ENCODE peak calls at places on chromosomes 11 and 22, in nine cellular contexts. P, D, N, L, B, X, C, V and A are unnamed samples.

GRCh38 chr11:12174145-12175143 is 64.1 kb downstream of the MICAL2 start:
- DNase-seq in P (peak; percentile 81), D (no peak), N (peak; percentile 69), L (peak; percentile 52), B (no peak), X (peak; percentile 71), C (no peak), V (no peak), A (peak; percentile 77)

GRCh38 chr11:1052133-1053011 is 15.9 kb upstream of the MUC6 start:
- DNase-seq in P (no peak), D (no peak), N (no peak), L (no peak), B (peak; percentile 3), X (no peak), C (no peak), V (no peak), A (no peak)

GRCh38 chr11:123187670-123188507 is 7.2 kb downstream of the CLMP start:
- DNase-seq in P (no peak), D (no peak), N (peak; percentile 78), L (no peak), B (no peak), X (peak; percentile 70), C (no peak), V (no peak), A (peak; percentile 23)

GRCh38 chr11:640021-640706 is 3.1 kb downstream of the DRD4 start:
- DNase-seq in P (no peak), D (no peak), N (no peak), L (no peak), B (no peak), X (no peak), C (no peak), V (no peak), A (no peak)

GRCh38 chr11:13118194-13118593 is 109.1 kb downstream of the RASSF10 start:
- DNase-seq in P (no peak), D (no peak), N (peak; percentile 87), L (peak; percentile 95), B (no peak), X (peak; percentile 95), C (peak; percentile 76), V (no peak), A (peak; percentile 99)

GRCh38 chr11:66326261-66327111 is 9.6 kb upstream of the CD248 start:
- DNase-seq in P (no peak), D (no peak), N (peak; percentile 61), L (peak; percentile 77), B (peak; percentile 63), X (peak; percentile 37), C (no peak), V (no peak), A (peak; percentile 54)

GRCh38 chr11:9802291-9802861 is 138.5 kb downstream of the SWAP70 start:
- DNase-seq in P (no peak), D (no peak), N (peak; percentile 93), L (peak; percentile 99), B (no peak), X (peak; percentile 83), C (no peak), V (no peak), A (peak; percentile 90)

GRCh38 chr11:78202733-78203167 is 14.0 kb downstream of the USP35 start:
- DNase-seq in P (peak; percentile 22), D (no peak), N (no peak), L (no peak), B (no peak), X (no peak), C (no peak), V (no peak), A (no peak)

GRCh38 chr11:36264601-36265344 is 24.5 kb downstream of the COMMD9 start:
- DNase-seq in P (no peak), D (no peak), N (no peak), L (no peak), B (no peak), X (no peak), C (no peak), V (no peak), A (no peak)

GRCh38 chr11:36264011-36264410 is 25.2 kb downstream of the COMMD9 start:
- DNase-seq in P (no peak), D (no peak), N (no peak), L (no peak), B (no peak), X (no peak), C (no peak), V (no peak), A (no peak)

GRCh38 chr11:36257351-36257750 is 31.9 kb downstream of the COMMD9 start:
- DNase-seq in P (no peak), D (no peak), N (peak; percentile 13), L (no peak), B (no peak), X (no peak), C (no peak), V (no peak), A (peak; percentile 7)

GRCh38 chr11:36258730-36259360 is 30.4 kb downstream of the COMMD9 start:
- DNase-seq in P (peak; percentile 35), D (peak; percentile 58), N (peak; percentile 78), L (peak; percentile 81), B (peak; percentile 64), X (peak; percentile 68), C (peak; percentile 68), V (peak; percentile 76), A (peak; percentile 72)

DNA sequence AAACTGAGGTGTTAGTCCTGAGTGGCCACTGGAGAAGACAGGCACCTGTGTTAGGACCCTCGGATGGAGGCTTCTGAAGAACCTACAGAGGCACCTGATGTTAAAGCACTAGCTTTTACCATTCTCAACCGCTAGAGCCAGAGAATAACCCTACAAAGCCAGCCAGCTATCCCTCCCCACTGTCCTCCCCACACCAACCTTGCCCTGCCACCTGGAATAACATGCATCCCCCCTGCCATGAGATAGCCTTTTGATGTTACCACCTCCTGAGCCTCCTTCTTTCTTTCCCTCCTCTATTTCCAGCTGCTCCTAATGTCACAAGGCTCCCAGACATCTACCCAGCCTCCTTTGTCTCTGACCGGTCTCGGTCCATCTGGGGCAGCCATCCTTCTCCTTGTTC is 28.1 kb downstream of the COMMD9 start:
- DNase-seq in P (no peak), D (no peak), N (no peak), L (no peak), B (no peak), X (no peak), C (no peak), V (no peak), A (no peak)
- TF ChIP-seq CTCF in P (no peak), D (no peak), N (no peak), L (no peak), B (no peak), X (no peak), C (no peak), V (no peak), A (no peak)

DNA sequence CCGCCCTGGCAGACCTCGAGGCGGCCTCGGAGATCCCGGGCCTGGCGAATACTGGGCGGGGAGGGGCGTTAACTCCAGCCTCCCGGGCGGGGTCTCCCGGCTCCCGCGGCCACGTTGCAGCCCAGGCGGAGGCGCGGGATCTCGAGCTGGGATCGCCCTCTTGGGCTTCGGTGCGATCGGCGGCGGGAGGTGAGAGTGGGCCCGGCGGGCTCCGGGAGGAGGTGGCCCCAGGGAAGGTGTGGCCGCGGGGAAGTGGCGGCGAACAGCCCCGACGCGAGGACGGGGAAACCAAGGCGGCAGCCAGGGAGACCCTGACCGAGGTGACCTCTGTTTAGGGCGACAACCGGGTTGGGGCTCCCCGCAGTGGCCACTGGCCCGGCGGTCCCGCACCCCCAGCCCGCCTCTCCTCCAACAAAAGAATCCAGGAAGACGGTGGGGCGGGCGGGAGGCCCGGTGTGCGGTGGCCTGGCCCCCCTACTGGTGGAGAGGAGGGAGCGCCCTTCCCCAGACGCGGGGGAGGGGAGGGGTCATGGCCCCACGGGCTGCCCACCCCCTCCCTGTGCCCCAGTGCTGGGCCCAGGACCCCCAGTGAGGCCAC is at the start of gene PHETA2:
- DNase-seq in P (peak; percentile 54), D (peak; percentile 59), N (peak; percentile 34), L (peak; percentile 60), B (no peak), X (peak; percentile 42), C (no peak), V (peak; percentile 34), A (no peak)
- TF ChIP-seq CTCF in P (peak; percentile 39), D (peak; percentile 46), N (peak; percentile 57), L (peak; percentile 43), B (no peak), X (peak; percentile 41), C (no peak), V (peak; percentile 46), A (peak; percentile 77)

GRCh38 chr11:57279131-57279530 is 42.1 kb upstream of the APLNR start:
- DNase-seq in P (no peak), D (no peak), N (peak; percentile 69), L (peak; percentile 50), B (no peak), X (peak; percentile 43), C (no peak), V (no peak), A (peak; percentile 26)

GRCh38 chr11:57276857-57277505 is 39.9 kb upstream of the APLNR start:
- DNase-seq in P (no peak), D (no peak), N (peak; percentile 65), L (no peak), B (no peak), X (no peak), C (no peak), V (no peak), A (no peak)

GRCh38 chr11:57278721-57279095 is 41.7 kb upstream of the APLNR start:
- DNase-seq in P (no peak), D (no peak), N (no peak), L (no peak), B (no peak), X (no peak), C (no peak), V (no peak), A (no peak)

GRCh38 chr11:57276169-57276854 is 39.3 kb upstream of the APLNR start:
- DNase-seq in P (no peak), D (no peak), N (no peak), L (no peak), B (no peak), X (no peak), C (no peak), V (no peak), A (no peak)

DNA sequence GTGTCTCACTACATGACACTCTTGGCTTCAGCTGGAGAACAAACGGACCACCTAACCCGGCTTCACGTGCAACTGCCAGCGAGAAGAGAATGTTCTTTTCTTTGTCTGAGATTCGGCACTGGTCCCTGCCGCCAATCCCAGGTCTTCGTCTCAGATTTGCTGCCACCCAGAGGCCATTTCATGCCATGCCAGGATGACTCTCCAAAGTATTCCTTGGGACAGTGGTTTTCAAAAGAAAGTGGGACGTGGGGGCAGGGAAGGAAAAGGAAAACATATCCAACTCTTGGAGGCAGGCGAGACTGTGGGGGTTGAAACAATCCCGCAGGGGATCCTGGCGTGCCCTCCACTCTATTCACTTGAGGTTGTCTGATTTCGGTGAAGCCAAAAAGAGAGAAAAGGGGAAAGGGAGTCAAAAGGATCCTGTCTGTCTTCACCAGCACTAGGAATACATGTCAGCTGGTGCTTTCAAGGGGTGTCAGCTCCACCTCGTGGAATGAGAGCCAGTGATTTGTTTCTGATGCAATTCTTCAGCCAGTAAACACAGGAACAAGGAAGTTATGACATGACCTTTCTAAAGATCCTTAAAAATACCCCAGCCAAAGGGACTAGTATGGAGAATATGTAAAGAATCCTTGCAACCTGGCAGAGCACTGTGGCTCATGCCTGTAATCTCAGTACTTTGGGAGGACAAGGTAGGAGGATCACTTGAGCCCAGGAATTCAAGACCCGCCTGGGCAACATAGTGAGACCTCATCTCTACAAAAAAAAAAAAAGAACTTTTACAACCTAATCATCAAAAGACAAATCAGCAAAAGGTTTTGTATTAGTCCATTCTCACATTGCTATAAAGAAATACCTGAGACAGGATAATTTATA is 41.0 kb upstream of the APLNR start:
- DNase-seq in P (peak; percentile 32), D (peak; percentile 70), N (peak; percentile 87), L (peak; percentile 93), B (peak; percentile 78), X (peak; percentile 75), C (peak; percentile 89), V (peak; percentile 79), A (peak; percentile 74)
- TF ChIP-seq CTCF in P (peak; percentile 78), D (peak; percentile 74), N (peak; percentile 91), L (peak; percentile 83), B (peak; percentile 83), X (peak; percentile 92), C (peak; percentile 81), V (peak; percentile 79), A (peak; percentile 90)

DNA sequence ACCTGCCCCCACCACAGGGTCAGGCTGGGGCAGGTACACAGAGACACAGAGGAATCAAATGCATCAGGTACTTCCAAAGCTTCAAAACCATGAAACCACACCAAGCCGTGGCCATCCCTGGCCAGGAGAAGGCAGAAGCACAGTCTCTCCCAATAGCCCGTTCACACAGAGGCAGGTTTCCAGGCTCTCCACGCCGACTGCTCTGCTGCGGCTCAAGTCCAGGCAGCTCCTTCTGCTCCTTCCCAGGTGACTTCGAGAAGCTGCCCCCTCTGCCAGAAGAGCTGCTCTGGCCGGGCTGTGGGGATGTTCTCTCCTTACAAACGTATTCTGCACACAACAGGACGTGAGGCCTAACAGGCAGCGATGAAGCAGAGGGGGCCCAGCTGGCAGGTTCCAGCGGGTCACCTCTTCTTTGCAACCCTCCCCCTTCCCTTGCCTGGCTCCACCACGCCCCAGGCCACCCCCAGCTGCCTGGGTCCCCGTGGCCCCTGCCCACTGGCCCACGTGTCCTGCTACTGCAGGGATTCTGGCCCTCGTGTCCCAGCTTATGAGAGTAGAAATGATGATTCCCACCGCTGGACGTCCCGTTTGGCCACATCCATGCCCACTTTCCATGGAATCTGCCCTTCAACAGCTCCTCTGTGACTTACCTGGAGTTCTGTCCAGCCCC is 26.1 kb downstream of the BRD1 start:
- DNase-seq in P (no peak), D (no peak), N (no peak), L (no peak), B (no peak), X (no peak), C (no peak), V (no peak), A (no peak)
- TF ChIP-seq CTCF in P (no peak), D (no peak), N (no peak), L (no peak), B (no peak), X (no peak), C (no peak), V (no peak), A (no peak)